ENCODE peak calls at places on chromosome 22, in eight cellular contexts. One of them, this sample, is unnamed.

GRCh38 chr22:23696326-23696851 is 5.6 kb downstream of the RGL4 start:
- DNase-seq in activated T-cell treated with anti-CD3 and anti-CD28 coated beads, Interleukin-2, amount 50 U/mL, for 1 hour: peak
- DNase-seq in AG04450: no peak
- DNase-seq in stimulated activated CD4-positive, alpha-beta T cell treated with anti-CD3 and anti-CD28 coated beads, Interleukin-15, amount 100 ng/mL, for 1 hour: peak
- DNase-seq in brain microvascular endothelial cell: peak
- DNase-seq in stimulated activated CD8-positive, alpha-beta memory T cell treated with anti-CD3 and anti-CD28 coated beads, Interleukin-4, amount 100 ng/mL, for 48 hours: peak
- DNase-seq in AG09309: no peak
- DNase-seq in endothelial cell of umbilical vein: no peak
- DNase-seq in this sample: no peak

GRCh38 chr22:41446639-41447434 is at the start of gene TOB2:
- DNase-seq in activated T-cell treated with anti-CD3 and anti-CD28 coated beads, Interleukin-2, amount 50 U/mL, for 1 hour: peak
- DNase-seq in AG04450: peak
- DNase-seq in stimulated activated CD4-positive, alpha-beta T cell treated with anti-CD3 and anti-CD28 coated beads, Interleukin-15, amount 100 ng/mL, for 1 hour: peak
- DNase-seq in brain microvascular endothelial cell: peak
- DNase-seq in stimulated activated CD8-positive, alpha-beta memory T cell treated with anti-CD3 and anti-CD28 coated beads, Interleukin-4, amount 100 ng/mL, for 48 hours: peak
- DNase-seq in AG09309: peak
- DNase-seq in endothelial cell of umbilical vein: peak
- DNase-seq in this sample: peak

GRCh38 chr22:20173720-20174119 is 22.9 kb upstream of the CCDC188 start:
- DNase-seq in activated T-cell treated with anti-CD3 and anti-CD28 coated beads, Interleukin-2, amount 50 U/mL, for 1 hour: no peak
- DNase-seq in AG04450: no peak
- DNase-seq in stimulated activated CD4-positive, alpha-beta T cell treated with anti-CD3 and anti-CD28 coated beads, Interleukin-15, amount 100 ng/mL, for 1 hour: no peak
- DNase-seq in brain microvascular endothelial cell: no peak
- DNase-seq in stimulated activated CD8-positive, alpha-beta memory T cell treated with anti-CD3 and anti-CD28 coated beads, Interleukin-4, amount 100 ng/mL, for 48 hours: no peak
- DNase-seq in AG09309: no peak
- DNase-seq in endothelial cell of umbilical vein: no peak
- DNase-seq in this sample: no peak

GRCh38 chr22:40560551-40560950 is 76.0 kb downstream of the MRTFA start:
- DNase-seq in activated T-cell treated with anti-CD3 and anti-CD28 coated beads, Interleukin-2, amount 50 U/mL, for 1 hour: no peak
- DNase-seq in AG04450: peak
- DNase-seq in stimulated activated CD4-positive, alpha-beta T cell treated with anti-CD3 and anti-CD28 coated beads, Interleukin-15, amount 100 ng/mL, for 1 hour: no peak
- DNase-seq in brain microvascular endothelial cell: peak
- DNase-seq in stimulated activated CD8-positive, alpha-beta memory T cell treated with anti-CD3 and anti-CD28 coated beads, Interleukin-4, amount 100 ng/mL, for 48 hours: peak
- DNase-seq in AG09309: no peak
- DNase-seq in endothelial cell of umbilical vein: peak
- DNase-seq in this sample: no peak

GRCh38 chr22:17158568-17159503 is at the start of gene HDHD5:
- DNase-seq in activated T-cell treated with anti-CD3 and anti-CD28 coated beads, Interleukin-2, amount 50 U/mL, for 1 hour: peak
- DNase-seq in AG04450: peak
- DNase-seq in stimulated activated CD4-positive, alpha-beta T cell treated with anti-CD3 and anti-CD28 coated beads, Interleukin-15, amount 100 ng/mL, for 1 hour: peak
- DNase-seq in brain microvascular endothelial cell: peak
- DNase-seq in stimulated activated CD8-positive, alpha-beta memory T cell treated with anti-CD3 and anti-CD28 coated beads, Interleukin-4, amount 100 ng/mL, for 48 hours: peak
- DNase-seq in AG09309: peak
- DNase-seq in endothelial cell of umbilical vein: peak
- DNase-seq in this sample: peak

GRCh38 chr22:30221121-30221992 is 25.2 kb downstream of the LIF start:
- DNase-seq in activated T-cell treated with anti-CD3 and anti-CD28 coated beads, Interleukin-2, amount 50 U/mL, for 1 hour: peak
- DNase-seq in AG04450: no peak
- DNase-seq in stimulated activated CD4-positive, alpha-beta T cell treated with anti-CD3 and anti-CD28 coated beads, Interleukin-15, amount 100 ng/mL, for 1 hour: no peak
- DNase-seq in brain microvascular endothelial cell: no peak
- DNase-seq in stimulated activated CD8-positive, alpha-beta memory T cell treated with anti-CD3 and anti-CD28 coated beads, Interleukin-4, amount 100 ng/mL, for 48 hours: peak
- DNase-seq in AG09309: no peak
- DNase-seq in endothelial cell of umbilical vein: no peak
- DNase-seq in this sample: no peak

GRCh38 chr22:24407278-24407665 is 20.1 kb upstream of the ADORA2A start:
- DNase-seq in activated T-cell treated with anti-CD3 and anti-CD28 coated beads, Interleukin-2, amount 50 U/mL, for 1 hour: no peak
- DNase-seq in AG04450: no peak
- DNase-seq in stimulated activated CD4-positive, alpha-beta T cell treated with anti-CD3 and anti-CD28 coated beads, Interleukin-15, amount 100 ng/mL, for 1 hour: no peak
- DNase-seq in brain microvascular endothelial cell: no peak
- DNase-seq in stimulated activated CD8-positive, alpha-beta memory T cell treated with anti-CD3 and anti-CD28 coated beads, Interleukin-4, amount 100 ng/mL, for 48 hours: peak
- DNase-seq in AG09309: no peak
- DNase-seq in endothelial cell of umbilical vein: peak
- DNase-seq in this sample: no peak

GRCh38 chr22:38246692-38247091 is 26.1 kb downstream of the TMEM184B start:
- DNase-seq in activated T-cell treated with anti-CD3 and anti-CD28 coated beads, Interleukin-2, amount 50 U/mL, for 1 hour: no peak
- DNase-seq in AG04450: no peak
- DNase-seq in stimulated activated CD4-positive, alpha-beta T cell treated with anti-CD3 and anti-CD28 coated beads, Interleukin-15, amount 100 ng/mL, for 1 hour: no peak
- DNase-seq in brain microvascular endothelial cell: no peak
- DNase-seq in stimulated activated CD8-positive, alpha-beta memory T cell treated with anti-CD3 and anti-CD28 coated beads, Interleukin-4, amount 100 ng/mL, for 48 hours: no peak
- DNase-seq in AG09309: no peak
- DNase-seq in endothelial cell of umbilical vein: no peak
- DNase-seq in this sample: no peak

GRCh38 chr22:36948273-36949055 is 35.0 kb downstream of the CSF2RB start:
- DNase-seq in activated T-cell treated with anti-CD3 and anti-CD28 coated beads, Interleukin-2, amount 50 U/mL, for 1 hour: no peak
- DNase-seq in AG04450: no peak
- DNase-seq in stimulated activated CD4-positive, alpha-beta T cell treated with anti-CD3 and anti-CD28 coated beads, Interleukin-15, amount 100 ng/mL, for 1 hour: no peak
- DNase-seq in brain microvascular endothelial cell: peak
- DNase-seq in stimulated activated CD8-positive, alpha-beta memory T cell treated with anti-CD3 and anti-CD28 coated beads, Interleukin-4, amount 100 ng/mL, for 48 hours: no peak
- DNase-seq in AG09309: no peak
- DNase-seq in endothelial cell of umbilical vein: no peak
- DNase-seq in this sample: no peak

GRCh38 chr22:21915624-21916308 is 36.9 kb downstream of the PPM1F start:
- DNase-seq in activated T-cell treated with anti-CD3 and anti-CD28 coated beads, Interleukin-2, amount 50 U/mL, for 1 hour: no peak
- DNase-seq in AG04450: no peak
- DNase-seq in stimulated activated CD4-positive, alpha-beta T cell treated with anti-CD3 and anti-CD28 coated beads, Interleukin-15, amount 100 ng/mL, for 1 hour: no peak
- DNase-seq in brain microvascular endothelial cell: no peak
- DNase-seq in stimulated activated CD8-positive, alpha-beta memory T cell treated with anti-CD3 and anti-CD28 coated beads, Interleukin-4, amount 100 ng/mL, for 48 hours: no peak
- DNase-seq in AG09309: no peak
- DNase-seq in endothelial cell of umbilical vein: no peak
- DNase-seq in this sample: no peak

GRCh38 chr22:50141891-50142363 is 28.6 kb upstream of the PANX2 start:
- DNase-seq in activated T-cell treated with anti-CD3 and anti-CD28 coated beads, Interleukin-2, amount 50 U/mL, for 1 hour: no peak
- DNase-seq in AG04450: peak
- DNase-seq in stimulated activated CD4-positive, alpha-beta T cell treated with anti-CD3 and anti-CD28 coated beads, Interleukin-15, amount 100 ng/mL, for 1 hour: no peak
- DNase-seq in brain microvascular endothelial cell: no peak
- DNase-seq in stimulated activated CD8-positive, alpha-beta memory T cell treated with anti-CD3 and anti-CD28 coated beads, Interleukin-4, amount 100 ng/mL, for 48 hours: no peak
- DNase-seq in AG09309: no peak
- DNase-seq in endothelial cell of umbilical vein: no peak
- DNase-seq in this sample: no peak

GRCh38 chr22:43273902-43274484 is 69.2 kb downstream of the SCUBE1 start:
- DNase-seq in activated T-cell treated with anti-CD3 and anti-CD28 coated beads, Interleukin-2, amount 50 U/mL, for 1 hour: peak
- DNase-seq in AG04450: no peak
- DNase-seq in stimulated activated CD4-positive, alpha-beta T cell treated with anti-CD3 and anti-CD28 coated beads, Interleukin-15, amount 100 ng/mL, for 1 hour: no peak
- DNase-seq in brain microvascular endothelial cell: no peak
- DNase-seq in stimulated activated CD8-positive, alpha-beta memory T cell treated with anti-CD3 and anti-CD28 coated beads, Interleukin-4, amount 100 ng/mL, for 48 hours: peak
- DNase-seq in AG09309: no peak
- DNase-seq in endothelial cell of umbilical vein: peak
- DNase-seq in this sample: no peak

GRCh38 chr22:30044369-30044768 is 35.9 kb upstream of the HORMAD2 start:
- DNase-seq in activated T-cell treated with anti-CD3 and anti-CD28 coated beads, Interleukin-2, amount 50 U/mL, for 1 hour: no peak
- DNase-seq in AG04450: peak
- DNase-seq in stimulated activated CD4-positive, alpha-beta T cell treated with anti-CD3 and anti-CD28 coated beads, Interleukin-15, amount 100 ng/mL, for 1 hour: no peak
- DNase-seq in brain microvascular endothelial cell: peak
- DNase-seq in stimulated activated CD8-positive, alpha-beta memory T cell treated with anti-CD3 and anti-CD28 coated beads, Interleukin-4, amount 100 ng/mL, for 48 hours: no peak
- DNase-seq in AG09309: peak
- DNase-seq in endothelial cell of umbilical vein: peak
- DNase-seq in this sample: peak

GRCh38 chr22:35264986-35265385 is 7.7 kb downstream of the HMGXB4 start:
- DNase-seq in activated T-cell treated with anti-CD3 and anti-CD28 coated beads, Interleukin-2, amount 50 U/mL, for 1 hour: no peak
- DNase-seq in AG04450: no peak
- DNase-seq in stimulated activated CD4-positive, alpha-beta T cell treated with anti-CD3 and anti-CD28 coated beads, Interleukin-15, amount 100 ng/mL, for 1 hour: no peak
- DNase-seq in brain microvascular endothelial cell: no peak
- DNase-seq in stimulated activated CD8-positive, alpha-beta memory T cell treated with anti-CD3 and anti-CD28 coated beads, Interleukin-4, amount 100 ng/mL, for 48 hours: no peak
- DNase-seq in AG09309: no peak
- DNase-seq in endothelial cell of umbilical vein: no peak
- DNase-seq in this sample: no peak

GRCh38 chr22:19786959-19787848 is 26.6 kb downstream of the TBX1 start:
- DNase-seq in activated T-cell treated with anti-CD3 and anti-CD28 coated beads, Interleukin-2, amount 50 U/mL, for 1 hour: no peak
- DNase-seq in AG04450: no peak
- DNase-seq in stimulated activated CD4-positive, alpha-beta T cell treated with anti-CD3 and anti-CD28 coated beads, Interleukin-15, amount 100 ng/mL, for 1 hour: no peak
- DNase-seq in brain microvascular endothelial cell: no peak
- DNase-seq in stimulated activated CD8-positive, alpha-beta memory T cell treated with anti-CD3 and anti-CD28 coated beads, Interleukin-4, amount 100 ng/mL, for 48 hours: no peak
- DNase-seq in AG09309: no peak
- DNase-seq in endothelial cell of umbilical vein: no peak
- DNase-seq in this sample: no peak

GRCh38 chr22:19631899-19632670 is 82.2 kb upstream of the SEPTIN5 start:
- DNase-seq in activated T-cell treated with anti-CD3 and anti-CD28 coated beads, Interleukin-2, amount 50 U/mL, for 1 hour: no peak
- DNase-seq in AG04450: peak
- DNase-seq in stimulated activated CD4-positive, alpha-beta T cell treated with anti-CD3 and anti-CD28 coated beads, Interleukin-15, amount 100 ng/mL, for 1 hour: no peak
- DNase-seq in brain microvascular endothelial cell: peak
- DNase-seq in stimulated activated CD8-positive, alpha-beta memory T cell treated with anti-CD3 and anti-CD28 coated beads, Interleukin-4, amount 100 ng/mL, for 48 hours: peak
- DNase-seq in AG09309: peak
- DNase-seq in endothelial cell of umbilical vein: peak
- DNase-seq in this sample: no peak

GRCh38 chr22:27238935-27239510 is 562.5 kb downstream of the MN1 start:
- DNase-seq in activated T-cell treated with anti-CD3 and anti-CD28 coated beads, Interleukin-2, amount 50 U/mL, for 1 hour: no peak
- DNase-seq in AG04450: peak
- DNase-seq in stimulated activated CD4-positive, alpha-beta T cell treated with anti-CD3 and anti-CD28 coated beads, Interleukin-15, amount 100 ng/mL, for 1 hour: no peak
- DNase-seq in brain microvascular endothelial cell: peak
- DNase-seq in stimulated activated CD8-positive, alpha-beta memory T cell treated with anti-CD3 and anti-CD28 coated beads, Interleukin-4, amount 100 ng/mL, for 48 hours: no peak
- DNase-seq in AG09309: peak
- DNase-seq in endothelial cell of umbilical vein: peak
- DNase-seq in this sample: peak

GRCh38 chr22:30843245-30843644 is 125.3 kb downstream of the MORC2 start:
- DNase-seq in activated T-cell treated with anti-CD3 and anti-CD28 coated beads, Interleukin-2, amount 50 U/mL, for 1 hour: no peak
- DNase-seq in AG04450: no peak
- DNase-seq in stimulated activated CD4-positive, alpha-beta T cell treated with anti-CD3 and anti-CD28 coated beads, Interleukin-15, amount 100 ng/mL, for 1 hour: no peak
- DNase-seq in brain microvascular endothelial cell: no peak
- DNase-seq in stimulated activated CD8-positive, alpha-beta memory T cell treated with anti-CD3 and anti-CD28 coated beads, Interleukin-4, amount 100 ng/mL, for 48 hours: no peak
- DNase-seq in AG09309: no peak
- DNase-seq in endothelial cell of umbilical vein: no peak
- DNase-seq in this sample: no peak

GRCh38 chr22:30751529-30751928 is 56.9 kb downstream of the OSBP2 start:
- DNase-seq in activated T-cell treated with anti-CD3 and anti-CD28 coated beads, Interleukin-2, amount 50 U/mL, for 1 hour: no peak
- DNase-seq in AG04450: no peak
- DNase-seq in stimulated activated CD4-positive, alpha-beta T cell treated with anti-CD3 and anti-CD28 coated beads, Interleukin-15, amount 100 ng/mL, for 1 hour: no peak
- DNase-seq in brain microvascular endothelial cell: no peak
- DNase-seq in stimulated activated CD8-positive, alpha-beta memory T cell treated with anti-CD3 and anti-CD28 coated beads, Interleukin-4, amount 100 ng/mL, for 48 hours: no peak
- DNase-seq in AG09309: no peak
- DNase-seq in endothelial cell of umbilical vein: no peak
- DNase-seq in this sample: no peak

GRCh38 chr22:30325724-30326703 is 727 bp downstream of the TBC1D10A start:
- DNase-seq in activated T-cell treated with anti-CD3 and anti-CD28 coated beads, Interleukin-2, amount 50 U/mL, for 1 hour: no peak
- DNase-seq in AG04450: no peak
- DNase-seq in stimulated activated CD4-positive, alpha-beta T cell treated with anti-CD3 and anti-CD28 coated beads, Interleukin-15, amount 100 ng/mL, for 1 hour: peak
- DNase-seq in brain microvascular endothelial cell: no peak
- DNase-seq in stimulated activated CD8-positive, alpha-beta memory T cell treated with anti-CD3 and anti-CD28 coated beads, Interleukin-4, amount 100 ng/mL, for 48 hours: no peak
- DNase-seq in AG09309: no peak
- DNase-seq in endothelial cell of umbilical vein: no peak
- DNase-seq in this sample: no peak

GRCh38 chr22:17060126-17060525 is 24.7 kb upstream of the IL17RA start:
- DNase-seq in activated T-cell treated with anti-CD3 and anti-CD28 coated beads, Interleukin-2, amount 50 U/mL, for 1 hour: no peak
- DNase-seq in AG04450: no peak
- DNase-seq in stimulated activated CD4-positive, alpha-beta T cell treated with anti-CD3 and anti-CD28 coated beads, Interleukin-15, amount 100 ng/mL, for 1 hour: no peak
- DNase-seq in brain microvascular endothelial cell: no peak
- DNase-seq in stimulated activated CD8-positive, alpha-beta memory T cell treated with anti-CD3 and anti-CD28 coated beads, Interleukin-4, amount 100 ng/mL, for 48 hours: no peak
- DNase-seq in AG09309: no peak
- DNase-seq in endothelial cell of umbilical vein: no peak
- DNase-seq in this sample: no peak